ENCODE peak calls at places on chromosomes 1 and 21, in seven cellular contexts. One of them, this sample, is unnamed.

GRCh38 chr1:200624679-200625335 is 4.3 kb upstream of the KIF14 start:
- DNase-seq in stimulated activated CD8-positive, alpha-beta memory T cell treated with anti-CD3 and anti-CD28 coated beads, Interleukin-7, amount 100 ng/mL, for 1 hour: no peak
- DNase-seq in EL: no peak
- DNase-seq in mammary epithelial cell: no peak
- DNase-seq in iris pigment epithelial cell: peak; percentile 12
- DNase-seq in amygdala: no peak
- DNase-seq in osteocyte: no peak
- DNase-seq in this sample: no peak

GRCh38 chr1:203839081-203839480 is 22.3 kb upstream of the SNRPE start:
- DNase-seq in amygdala: no peak
- DNase-seq in mammary epithelial cell: no peak
- DNase-seq in osteocyte: no peak
- DNase-seq in EL: peak; percentile 56
- DNase-seq in stimulated activated CD8-positive, alpha-beta memory T cell treated with anti-CD3 and anti-CD28 coated beads, Interleukin-7, amount 100 ng/mL, for 1 hour: no peak
- DNase-seq in iris pigment epithelial cell: peak; percentile 79
- DNase-seq in this sample: peak; percentile 95

GRCh38 chr1:171641076-171641864 is 11.2 kb downstream of the MYOC start:
- DNase-seq in EL: no peak
- DNase-seq in mammary epithelial cell: no peak
- DNase-seq in iris pigment epithelial cell: no peak
- DNase-seq in amygdala: no peak
- DNase-seq in osteocyte: no peak
- DNase-seq in stimulated activated CD8-positive, alpha-beta memory T cell treated with anti-CD3 and anti-CD28 coated beads, Interleukin-7, amount 100 ng/mL, for 1 hour: no peak
- DNase-seq in this sample: no peak

GRCh38 chr1:244862699-244863490 is 1.4 kb downstream of the HNRNPU start:
- DNase-seq in stimulated activated CD8-positive, alpha-beta memory T cell treated with anti-CD3 and anti-CD28 coated beads, Interleukin-7, amount 100 ng/mL, for 1 hour: peak; percentile 91
- DNase-seq in EL: peak; percentile 94
- DNase-seq in mammary epithelial cell: peak; percentile 92
- DNase-seq in amygdala: peak; percentile 96
- DNase-seq in osteocyte: peak; percentile 97
- DNase-seq in iris pigment epithelial cell: peak; percentile 91
- DNase-seq in this sample: peak; percentile 97

GRCh38 chr21:33325222-33326067 is 675 bp downstream of the IFNAR1 start:
- DNase-seq in stimulated activated CD8-positive, alpha-beta memory T cell treated with anti-CD3 and anti-CD28 coated beads, Interleukin-7, amount 100 ng/mL, for 1 hour: peak; percentile 32
- DNase-seq in mammary epithelial cell: peak; percentile 75
- DNase-seq in amygdala: peak; percentile 65
- DNase-seq in iris pigment epithelial cell: peak; percentile 77
- DNase-seq in osteocyte: peak; percentile 86
- DNase-seq in EL: peak; percentile 84
- DNase-seq in this sample: peak; percentile 91

GRCh38 chr1:154772611-154773515 is 97.2 kb downstream of the KCNN3 start:
- DNase-seq in EL: no peak
- DNase-seq in stimulated activated CD8-positive, alpha-beta memory T cell treated with anti-CD3 and anti-CD28 coated beads, Interleukin-7, amount 100 ng/mL, for 1 hour: no peak
- DNase-seq in mammary epithelial cell: no peak
- DNase-seq in osteocyte: no peak
- DNase-seq in amygdala: no peak
- DNase-seq in iris pigment epithelial cell: no peak
- DNase-seq in this sample: no peak

GRCh38 chr1:231940721-231941120 is 314.1 kb downstream of the DISC1 start:
- DNase-seq in osteocyte: no peak
- DNase-seq in EL: no peak
- DNase-seq in mammary epithelial cell: no peak
- DNase-seq in stimulated activated CD8-positive, alpha-beta memory T cell treated with anti-CD3 and anti-CD28 coated beads, Interleukin-7, amount 100 ng/mL, for 1 hour: no peak
- DNase-seq in iris pigment epithelial cell: no peak
- DNase-seq in amygdala: no peak
- DNase-seq in this sample: no peak

GRCh38 chr1:145730467-145730866 is 11.2 kb downstream of the CD160 start:
- DNase-seq in amygdala: no peak
- DNase-seq in iris pigment epithelial cell: no peak
- DNase-seq in EL: no peak
- DNase-seq in osteocyte: no peak
- DNase-seq in mammary epithelial cell: no peak
- DNase-seq in stimulated activated CD8-positive, alpha-beta memory T cell treated with anti-CD3 and anti-CD28 coated beads, Interleukin-7, amount 100 ng/mL, for 1 hour: no peak
- DNase-seq in this sample: no peak

GRCh38 chr1:35717911-35718476 is 690 bp downstream of the C1orf216 start:
- DNase-seq in mammary epithelial cell: peak; percentile 37
- DNase-seq in amygdala: peak; percentile 44
- DNase-seq in iris pigment epithelial cell: peak; percentile 75
- DNase-seq in stimulated activated CD8-positive, alpha-beta memory T cell treated with anti-CD3 and anti-CD28 coated beads, Interleukin-7, amount 100 ng/mL, for 1 hour: no peak
- DNase-seq in osteocyte: no peak
- DNase-seq in EL: peak; percentile 83
- DNase-seq in this sample: peak; percentile 79

GRCh38 chr1:201536542-201536941 is 2.4 kb upstream of the NAV1 start:
- DNase-seq in osteocyte: no peak
- DNase-seq in stimulated activated CD8-positive, alpha-beta memory T cell treated with anti-CD3 and anti-CD28 coated beads, Interleukin-7, amount 100 ng/mL, for 1 hour: no peak
- DNase-seq in mammary epithelial cell: peak; percentile 78
- DNase-seq in iris pigment epithelial cell: peak; percentile 88
- DNase-seq in amygdala: no peak
- DNase-seq in EL: peak; percentile 93
- DNase-seq in this sample: peak; percentile 79

GRCh38 chr1:23585321-23586022 is 26.2 kb upstream of the ID3 start:
- DNase-seq in EL: peak; percentile 96
- DNase-seq in mammary epithelial cell: peak; percentile 96
- DNase-seq in iris pigment epithelial cell: peak; percentile 99
- DNase-seq in osteocyte: no peak
- DNase-seq in stimulated activated CD8-positive, alpha-beta memory T cell treated with anti-CD3 and anti-CD28 coated beads, Interleukin-7, amount 100 ng/mL, for 1 hour: no peak
- DNase-seq in amygdala: no peak
- DNase-seq in this sample: peak; percentile 91

GRCh38 chr1:150536836-150537731 is 12.1 kb upstream of the ADAMTSL4 start:
- DNase-seq in amygdala: no peak
- DNase-seq in iris pigment epithelial cell: no peak
- DNase-seq in osteocyte: no peak
- DNase-seq in EL: peak; percentile 45
- DNase-seq in mammary epithelial cell: no peak
- DNase-seq in stimulated activated CD8-positive, alpha-beta memory T cell treated with anti-CD3 and anti-CD28 coated beads, Interleukin-7, amount 100 ng/mL, for 1 hour: no peak
- DNase-seq in this sample: no peak

GRCh38 chr1:232726048-232726779 is 79.0 kb upstream of the MAP10 start:
- DNase-seq in amygdala: no peak
- DNase-seq in EL: peak; percentile 81
- DNase-seq in mammary epithelial cell: peak; percentile 91
- DNase-seq in iris pigment epithelial cell: peak; percentile 54
- DNase-seq in stimulated activated CD8-positive, alpha-beta memory T cell treated with anti-CD3 and anti-CD28 coated beads, Interleukin-7, amount 100 ng/mL, for 1 hour: no peak
- DNase-seq in osteocyte: no peak
- DNase-seq in this sample: no peak

GRCh38 chr1:30648408-30649000 is 74.9 kb downstream of the MATN1 start:
- DNase-seq in iris pigment epithelial cell: no peak
- DNase-seq in stimulated activated CD8-positive, alpha-beta memory T cell treated with anti-CD3 and anti-CD28 coated beads, Interleukin-7, amount 100 ng/mL, for 1 hour: no peak
- DNase-seq in mammary epithelial cell: peak; percentile 25
- DNase-seq in amygdala: no peak
- DNase-seq in osteocyte: no peak
- DNase-seq in EL: no peak
- DNase-seq in this sample: no peak